ENCODE peak calls at places on chromosome 21, in seven cellular contexts. M, L, D, Z, T, N and V are unnamed samples.

GRCh38 chr21:44612029-44612486 is at the start of gene KRTAP10-8:
- DNase-seq in M (no peak), L (no peak), D (no peak), Z (no peak), T (no peak), N (no peak), V (no peak)

GRCh38 chr21:41768371-41769042 is 1.7 kb upstream of the RIPK4 start:
- DNase-seq in M (peak; percentile 68), L (no peak), D (no peak), Z (no peak), T (no peak), N (peak; percentile 91), V (no peak)

GRCh38 chr21:28220670-28221069 is 772.0 kb downstream of the LTN1 start:
- DNase-seq in M (no peak), L (no peak), D (no peak), Z (no peak), T (no peak), N (no peak), V (no peak)

GRCh38 chr21:36591326-36591970 is 107.5 kb upstream of the SIM2 start:
- DNase-seq in M (no peak), L (no peak), D (no peak), Z (no peak), T (no peak), N (no peak), V (no peak)

GRCh38 chr21:38986460-38987395 is 181.0 kb downstream of the ETS2 start:
- DNase-seq in M (peak; percentile 60), L (no peak), D (no peak), Z (no peak), T (no peak), N (no peak), V (no peak)

GRCh38 chr21:29904359-29905282 is 35.2 kb downstream of the GRIK1 start:
- DNase-seq in M (peak; percentile 8), L (peak; percentile 30), D (no peak), Z (no peak), T (no peak), N (no peak), V (no peak)

GRCh38 chr21:25457411-25457810 is 149.9 kb downstream of the MRPL39 start:
- DNase-seq in M (no peak), L (no peak), D (no peak), Z (no peak), T (no peak), N (no peak), V (no peak)

GRCh38 chr21:32712043-32712442 is 15.8 kb downstream of the SYNJ1 start:
- DNase-seq in M (no peak), L (no peak), D (no peak), Z (no peak), T (no peak), N (no peak), V (no peak)

GRCh38 chr21:15301014-15301413 is 236.2 kb upstream of the NRIP1 start:
- DNase-seq in M (no peak), L (no peak), D (no peak), Z (no peak), T (no peak), N (no peak), V (no peak)

GRCh38 chr21:43775795-43776430 is at the start of gene CSTB:
- DNase-seq in M (peak; percentile 79), L (peak; percentile 82), D (peak; percentile 36), Z (peak; percentile 69), T (peak; percentile 93), N (peak; percentile 85), V (no peak)

GRCh38 chr21:42463861-42464515 is 32.0 kb downstream of the RSPH1 start:
- DNase-seq in M (no peak), L (peak; percentile 44), D (no peak), Z (no peak), T (no peak), N (peak; percentile 28), V (no peak)

GRCh38 chr21:35298757-35299156 is 249.7 kb upstream of the RUNX1 start:
- DNase-seq in M (no peak), L (no peak), D (no peak), Z (no peak), T (no peak), N (no peak), V (no peak)

GRCh38 chr21:35840197-35840799 is 220.0 kb downstream of the SETD4 start:
- DNase-seq in M (peak; percentile 84), L (peak; percentile 69), D (no peak), Z (peak; percentile 51), T (no peak), N (peak; percentile 69), V (peak; percentile 70)

GRCh38 chr21:36065497-36066036 is 4.3 kb upstream of the CBR1 start:
- DNase-seq in M (no peak), L (no peak), D (no peak), Z (no peak), T (no peak), N (peak; percentile 55), V (no peak)

GRCh38 chr21:45995686-45996179 is 14.2 kb downstream of the COL6A1 start:
- DNase-seq in M (no peak), L (no peak), D (no peak), Z (peak; percentile 15), T (peak; percentile 32), N (no peak), V (no peak)

GRCh38 chr21:45980271-45980670 is 1.3 kb upstream of the COL6A1 start:
- DNase-seq in M (no peak), L (no peak), D (no peak), Z (no peak), T (no peak), N (no peak), V (no peak)

GRCh38 chr21:41402796-41403195 is 23.2 kb upstream of the MX1 start:
- DNase-seq in M (no peak), L (no peak), D (no peak), Z (no peak), T (no peak), N (no peak), V (no peak)